ENCODE peak calls at places on chromosomes 7 and 10, in five cellular contexts. M is GM23338, R is left lung, D is MM.1S, S is psoas muscle. Z is an unnamed sample.

GRCh38 chr7:69781412-69781846 is 183.2 kb downstream of the AUTS2 start:
- DNase-seq in S (peak; percentile 23), D (no peak), M (no peak), R (peak; percentile 34), Z (no peak)

GRCh38 chr10:100890696-100891271 is 22.0 kb upstream of the SLF2 start:
- DNase-seq in M (no peak), D (no peak), R (no peak), S (no peak), Z (no peak)

GRCh38 chr7:107044347-107045194 is at the start of gene PRKAR2B:
- DNase-seq in D (peak; percentile 94), M (peak; percentile 90), R (peak; percentile 69), S (peak; percentile 73), Z (peak; percentile 75)

GRCh38 chr10:119197921-119198320 is 9.4 kb upstream of the GRK5 start:
- DNase-seq in M (no peak), S (no peak), R (no peak), D (no peak), Z (no peak)

GRCh38 chr10:113625461-113626186 is 38.2 kb downstream of the NRAP start:
- DNase-seq in M (no peak), S (peak; percentile 42), R (no peak), D (no peak), Z (no peak)

GRCh38 chr10:26798298-26798697 is 62.5 kb downstream of the ABI1 start:
- DNase-seq in D (peak; percentile 21), M (no peak), R (no peak), S (no peak), Z (no peak)

GRCh38 chr7:81245353-81245752 is 326.5 kb upstream of the SEMA3C start:
- DNase-seq in M (peak; percentile 35), S (no peak), D (no peak), R (no peak), Z (no peak)

GRCh38 chr7:148700693-148701092 is 2.0 kb downstream of the CUL1 start:
- DNase-seq in R (peak; percentile 55), S (no peak), D (peak; percentile 82), M (peak; percentile 50), Z (no peak)

GRCh38 chr7:148670374-148670773 is 28.3 kb upstream of the CUL1 start:
- DNase-seq in S (no peak), R (no peak), D (no peak), M (no peak), Z (no peak)

GRCh38 chr10:123154943-123155505 is 822 bp downstream of the BUB3 start:
- DNase-seq in D (peak; percentile 47), R (no peak), S (no peak), M (peak; percentile 71), Z (peak; percentile 53)

GRCh38 chr10:130885021-130885655 is 426.4 kb downstream of the TCERG1L start:
- DNase-seq in S (no peak), D (no peak), R (no peak), M (peak; percentile 7), Z (no peak)

GRCh38 chr10:61939575-61940301 is 38.2 kb downstream of the ARID5B start:
- DNase-seq in D (no peak), S (no peak), R (no peak), M (no peak), Z (no peak)

GRCh38 chr7:101708223-101708622 is 79.1 kb upstream of the MYL10 start:
- DNase-seq in D (no peak), M (no peak), S (no peak), R (no peak), Z (no peak)

GRCh38 chr10:24054421-24054820 is 154.5 kb upstream of the KIAA1217 start:
- DNase-seq in M (no peak), S (no peak), R (no peak), D (no peak), Z (no peak)

GRCh38 chr7:26291699-26292538 is at the start of gene SNX10:
- DNase-seq in S (peak; percentile 35), M (peak; percentile 85), D (peak; percentile 62), R (peak; percentile 79), Z (peak; percentile 84)

DNA sequence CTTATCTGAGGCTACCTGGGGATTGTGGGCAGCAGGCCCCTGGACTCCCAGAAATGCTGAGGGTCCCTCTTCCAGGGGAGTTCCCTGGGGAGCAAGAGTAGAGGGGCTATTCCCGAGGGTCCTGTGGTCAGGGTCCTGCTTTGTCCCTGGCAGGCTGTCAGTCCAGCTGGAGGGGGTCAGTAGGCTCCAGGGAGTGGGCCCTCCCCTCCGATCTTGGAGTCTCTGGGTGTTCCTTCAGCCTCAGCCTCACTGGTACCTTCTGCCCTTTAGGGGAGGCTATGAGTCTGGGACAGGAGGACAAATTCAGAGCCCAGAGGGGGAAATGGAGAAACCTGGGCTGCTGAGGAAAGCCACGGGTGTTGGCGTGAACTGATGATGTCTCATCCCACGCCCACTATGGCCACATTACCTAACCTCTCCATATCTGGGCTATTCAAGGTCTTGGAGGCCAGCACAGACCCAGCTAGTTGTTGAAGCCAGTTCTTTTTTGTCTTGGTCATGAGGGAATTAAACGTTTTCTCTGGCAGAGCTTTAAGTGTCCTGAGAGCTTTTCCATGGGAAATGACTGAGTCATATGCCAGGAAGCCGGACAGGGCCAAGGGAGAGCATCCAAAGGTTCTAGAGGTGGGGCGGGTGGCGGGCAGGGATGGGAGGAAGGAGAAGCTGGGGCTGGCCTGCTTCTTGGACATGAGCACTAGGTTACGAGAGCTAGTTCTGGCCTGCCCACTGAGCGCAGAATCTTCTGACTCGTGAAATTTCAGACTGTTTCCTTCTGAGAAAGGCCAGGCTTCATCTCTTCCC is 6.2 kb downstream of the CALHM2 start:
- DNase-seq in D (no peak), S (peak; percentile 87), M (no peak), R (no peak), Z (no peak)
- H3K4me1 ChIP-seq in D (no peaks in the 10 kb centered on the region), S (peaks cover 26% of the 10 kb centered on the region), M (no peaks in the 10 kb centered on the region), R (peaks cover 31% of the 10 kb centered on the region), Z (no peaks in the 10 kb centered on the region)

DNA sequence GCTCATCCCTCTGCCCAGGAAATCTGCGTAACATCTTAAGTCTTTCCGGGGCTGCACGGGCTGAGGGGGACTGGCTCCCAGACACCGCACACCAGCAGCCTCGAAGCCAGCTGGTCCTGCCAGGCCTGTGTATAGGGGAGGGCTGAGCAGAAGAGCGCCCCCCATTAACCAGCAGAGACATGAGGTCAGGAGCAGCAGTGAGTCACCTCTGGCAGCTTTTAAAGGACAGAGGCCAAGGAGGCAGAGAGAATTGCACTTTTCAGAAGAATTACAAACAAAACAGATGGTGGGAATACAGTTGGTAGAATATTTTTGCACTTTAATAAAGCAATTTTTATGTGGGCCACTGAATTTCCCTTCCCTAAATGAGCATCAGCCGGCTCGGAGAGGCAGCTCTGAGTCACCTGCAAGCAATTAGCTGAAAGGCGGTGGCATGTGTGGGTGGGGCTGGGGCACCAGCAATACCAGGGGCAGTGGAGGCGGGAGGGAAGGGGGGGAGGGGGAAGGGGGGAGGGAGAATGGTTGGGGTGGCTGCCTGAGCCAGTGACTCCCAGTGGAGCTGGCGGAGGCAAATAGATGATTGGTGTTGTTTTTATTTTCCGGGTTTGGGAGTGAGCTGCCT is 39.1 kb downstream of the GOLGA7B start:
- DNase-seq in R (peak; percentile 82), D (no peak), M (peak; percentile 56), S (no peak), Z (no peak)
- TF ChIP-seq CTCF in R (no peak), D (no peak), M (peak; percentile 48), S (no peak), Z (no peak)

GRCh38 chr10:31954410-31955191 is 26.0 kb upstream of the ARHGAP12 start:
- DNase-seq in S (no peak), R (no peak), D (no peak), M (no peak), Z (no peak)
- H3K4me3 ChIP-seq in S (no peak overlapping the region), R (no peak overlapping the region), D (no peak overlapping the region), M (no peak overlapping the region), Z (no peak overlapping the region)

DNA sequence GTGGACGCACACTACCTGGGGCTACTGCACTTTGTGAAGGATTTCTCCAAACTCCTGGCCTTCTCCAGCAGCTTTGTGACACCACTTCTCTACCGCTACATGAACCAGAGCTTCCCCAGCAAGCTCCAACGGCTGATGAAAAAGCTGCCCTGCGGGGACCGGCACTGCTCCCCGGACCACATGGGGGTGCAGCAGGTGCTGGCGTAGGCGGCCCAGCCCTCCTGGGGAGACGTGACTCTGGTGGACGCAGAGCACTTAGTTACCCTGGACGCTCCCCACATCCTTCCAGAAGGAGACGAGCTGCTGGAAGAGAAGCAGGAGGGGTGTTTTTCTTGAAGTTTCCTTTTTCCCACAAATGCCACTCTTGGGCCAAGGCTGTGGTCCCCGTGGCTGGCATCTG is 14.0 kb downstream of the GPR146 start:
- DNase-seq in R (no peak), M (no peak), S (no peak), D (no peak), Z (no peak)
- H3K4me1 ChIP-seq in R (peaks cover 13% of the 10 kb centered on the region), M (peaks cover 12% of the 10 kb centered on the region), S (peaks cover 23% of the 10 kb centered on the region), D (no peaks in the 10 kb centered on the region), Z (no peaks in the 10 kb centered on the region)

Z was measured in Caco-2.